ENCODE peak calls at places on chromosomes 16 and 17, in eight cellular contexts. I is tibial nerve, O is HFFc6, Q is BJ, T is heart right ventricle, V is GM10248, B is adrenal gland, M is brain microvascular endothelial cell. H is an unnamed sample.

GRCh38 chr16:14307623-14308356 is 236.7 kb downstream of the MRTFB start:
- DNase-seq in M (no peak), B (peak), O (no peak), T (no peak), V (no peak), Q (no peak), I (no peak), H (no peak)

GRCh38 chr17:61219460-61219859 is 180.2 kb upstream of the TBX2 start:
- DNase-seq in M (no peak), V (no peak), B (peak), O (peak), T (peak), I (no peak), Q (peak), H (no peak)

GRCh38 chr17:35192708-35193107 is 1.5 kb downstream of the SLC35G3 start:
- DNase-seq in V (no peak), T (no peak), I (no peak), B (no peak), O (no peak), Q (no peak), M (no peak), H (no peak)

GRCh38 chr17:49588726-49589555 is 13.3 kb downstream of the NXPH3 start:
- DNase-seq in O (peak), M (no peak), T (no peak), B (no peak), V (no peak), Q (peak), I (no peak), H (no peak)

GRCh38 chr17:740240-741055 is 8.1 kb downstream of the TLCD3A start:
- DNase-seq in O (no peak), V (peak), I (no peak), M (no peak), Q (no peak), T (no peak), B (no peak), H (peak)

GRCh38 chr16:84687715-84688114 is 12.1 kb upstream of the USP10 start:
- DNase-seq in O (peak), M (peak), B (peak), T (no peak), Q (peak), I (no peak), V (peak), H (no peak)

GRCh38 chr17:73991260-73991659 is 212.2 kb upstream of the RPL38 start:
- DNase-seq in V (no peak), T (no peak), Q (no peak), I (no peak), O (no peak), M (no peak), B (no peak), H (no peak)

GRCh38 chr16:50201784-50202183 is 48.7 kb downstream of the TENT4B start:
- DNase-seq in I (no peak), Q (no peak), M (no peak), V (no peak), B (no peak), T (no peak), O (no peak), H (no peak)

GRCh38 chr16:1035066-1035415 is 37.5 kb upstream of the SSTR5 start:
- DNase-seq in M (no peak), Q (no peak), B (no peak), I (no peak), T (peak), V (no peak), O (no peak), H (no peak)

GRCh38 chr17:7021993-7022778 is 664 bp upstream of the BCL6B start:
- DNase-seq in I (peak), B (peak), M (peak), O (no peak), Q (no peak), V (peak), T (peak), H (peak)

GRCh38 chr16:1832831-1833454 is 5.9 kb downstream of the FAHD1 start:
- DNase-seq in I (no peak), M (no peak), B (no peak), T (no peak), V (no peak), Q (no peak), O (no peak), H (no peak)

GRCh38 chr17:60087882-60088669 is 9.4 kb upstream of the HEATR6 start:
- DNase-seq in O (peak), M (peak), B (peak), Q (no peak), T (no peak), V (no peak), I (no peak), H (no peak)

GRCh38 chr17:47720754-47721533 is 12.1 kb upstream of the TBX21 start:
- DNase-seq in B (no peak), V (peak), Q (no peak), T (no peak), I (no peak), M (no peak), O (peak), H (no peak)

GRCh38 chr16:77298638-77299360 is 99.6 kb downstream of the SYCE1L start:
- DNase-seq in M (peak), T (no peak), O (peak), V (no peak), Q (peak), B (no peak), I (no peak), H (no peak)

GRCh38 chr16:17830651-17831050 is 359.9 kb upstream of the XYLT1 start:
- DNase-seq in O (no peak), M (no peak), Q (peak), B (no peak), V (no peak), T (no peak), I (no peak), H (no peak)

GRCh38 chr16:17829826-17830225 is 359.1 kb upstream of the XYLT1 start:
- DNase-seq in V (no peak), Q (no peak), B (no peak), I (no peak), T (no peak), M (no peak), O (no peak), H (no peak)

GRCh38 chr16:17832738-17833137 is 362.0 kb upstream of the XYLT1 start:
- DNase-seq in I (no peak), O (no peak), M (no peak), Q (no peak), V (no peak), B (no peak), T (no peak), H (no peak)

GRCh38 chr16:17828012-17828411 is 357.3 kb upstream of the XYLT1 start:
- DNase-seq in O (peak), I (no peak), V (no peak), M (peak), B (no peak), T (no peak), Q (peak), H (no peak)

GRCh38 chr16:17831330-17831729 is 360.6 kb upstream of the XYLT1 start:
- DNase-seq in B (no peak), T (no peak), V (no peak), Q (no peak), M (peak), O (no peak), I (no peak), H (no peak)
- TF ChIP-seq CTCF in B (no peak), T (no peak), V (no peak), Q (no peak), M (peak), O (peak), I (no peak), H (no peak)

DNA sequence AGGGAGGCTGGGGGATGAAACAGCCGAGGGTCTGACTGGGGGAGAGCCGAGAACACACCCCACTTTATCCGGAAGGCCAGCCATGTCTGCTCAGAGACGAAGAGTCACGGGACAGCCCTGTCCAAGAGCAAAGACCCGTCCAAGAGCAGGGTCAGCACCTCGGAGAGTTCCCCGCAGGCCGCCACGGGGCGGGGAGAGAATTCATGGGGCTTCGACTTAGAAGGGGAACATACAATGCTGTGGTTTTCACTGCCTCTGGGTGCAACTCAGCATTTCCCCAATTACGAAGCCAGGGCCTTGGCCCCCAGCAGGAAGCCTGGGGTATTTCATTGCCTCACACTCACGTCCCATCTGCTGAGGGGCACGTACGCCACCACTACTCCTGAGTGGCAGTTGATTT is 59.3 kb downstream of the JPH3 start:
- DNase-seq in V (peak), I (no peak), Q (no peak), O (peak), B (no peak), M (peak), T (peak), H (no peak)
- TF ChIP-seq CTCF in V (no peak), I (no peak), Q (no peak), O (no peak), B (no peak), M (no peak), T (peak), H (no peak)

DNA sequence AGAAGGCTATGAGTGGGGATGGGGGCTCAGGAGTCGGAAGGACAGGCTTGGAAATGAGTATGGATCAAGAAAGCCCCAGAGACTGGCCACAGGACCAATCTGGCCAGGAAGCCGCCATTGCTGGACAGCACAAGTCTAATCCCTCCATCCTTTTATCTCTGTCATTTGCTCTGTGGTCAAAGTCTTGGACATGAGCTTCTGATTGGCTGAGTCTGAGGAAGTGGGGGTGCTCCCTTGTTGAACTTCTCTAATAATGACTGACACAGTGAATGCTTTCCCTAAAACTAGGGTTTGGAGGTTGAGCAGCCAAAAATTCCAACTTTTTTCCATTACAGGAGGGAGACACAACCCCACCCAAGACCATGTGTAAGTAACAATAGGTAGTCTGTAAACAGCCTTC is 97.4 kb downstream of the MARF1 start:
- DNase-seq in Q (no peak), O (no peak), B (no peak), M (no peak), V (no peak), T (no peak), I (no peak), H (no peak)
- TF ChIP-seq CTCF in Q (no peak), O (no peak), B (no peak), M (no peak), V (no peak), T (no peak), I (no peak), H (no peak)

DNA sequence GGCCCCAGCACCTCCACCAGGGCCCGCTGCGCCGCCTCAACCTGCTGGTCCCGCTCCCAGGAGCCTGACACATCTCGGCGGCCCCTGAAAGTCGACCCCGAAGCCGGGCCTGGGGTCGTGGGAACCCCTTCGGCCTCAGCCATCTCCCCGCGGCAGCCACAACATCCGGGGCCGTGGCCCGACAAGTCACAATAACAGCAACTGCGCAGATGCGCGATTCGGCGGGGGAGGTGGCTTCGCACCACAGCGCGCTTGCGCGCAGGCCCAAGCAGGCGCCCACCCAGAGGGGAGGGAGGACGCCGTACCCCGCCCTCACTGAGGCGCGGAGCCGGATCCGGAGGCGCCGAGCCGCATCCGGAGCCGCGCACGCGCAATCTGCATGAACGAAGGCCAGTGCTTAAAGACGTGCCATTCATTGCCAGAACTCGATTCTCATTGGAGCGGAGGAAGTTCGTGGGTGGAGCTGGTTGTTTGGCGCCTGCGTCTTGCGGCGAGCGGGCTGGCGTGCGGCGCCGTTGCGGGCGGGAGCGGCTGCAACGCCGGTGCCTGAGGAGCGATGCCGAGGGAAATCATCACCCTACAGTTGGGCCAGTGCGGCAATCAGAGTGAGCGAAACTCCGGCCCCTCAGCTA is at the start of the genes RETREG3 and TUBG1:
- DNase-seq in B (peak), M (peak), Q (peak), V (peak), I (peak), O (peak), T (peak), H (peak)
- TF ChIP-seq CTCF in B (peak), M (peak), Q (peak), V (no peak), I (peak), O (peak), T (peak), H (no peak)

GRCh38 chr17:75364078-75364477 is 41.4 kb downstream of the GRB2 start:
- DNase-seq in V (no peak), I (no peak), B (no peak), T (no peak), O (peak), M (peak), Q (peak), H (no peak)
- TF ChIP-seq CTCF in V (no peak), I (no peak), B (no peak), T (no peak), O (no peak), M (no peak), Q (no peak), H (no peak)

GRCh38 chr16:30430428-30430970 is 669 bp upstream of the DCTPP1 start:
- DNase-seq in T (peak), I (no peak), M (no peak), O (no peak), Q (no peak), V (no peak), B (no peak), H (peak)
- TF ChIP-seq CTCF in T (no peak), I (peak), M (no peak), O (peak), Q (no peak), V (peak), B (no peak), H (no peak)

DNA sequence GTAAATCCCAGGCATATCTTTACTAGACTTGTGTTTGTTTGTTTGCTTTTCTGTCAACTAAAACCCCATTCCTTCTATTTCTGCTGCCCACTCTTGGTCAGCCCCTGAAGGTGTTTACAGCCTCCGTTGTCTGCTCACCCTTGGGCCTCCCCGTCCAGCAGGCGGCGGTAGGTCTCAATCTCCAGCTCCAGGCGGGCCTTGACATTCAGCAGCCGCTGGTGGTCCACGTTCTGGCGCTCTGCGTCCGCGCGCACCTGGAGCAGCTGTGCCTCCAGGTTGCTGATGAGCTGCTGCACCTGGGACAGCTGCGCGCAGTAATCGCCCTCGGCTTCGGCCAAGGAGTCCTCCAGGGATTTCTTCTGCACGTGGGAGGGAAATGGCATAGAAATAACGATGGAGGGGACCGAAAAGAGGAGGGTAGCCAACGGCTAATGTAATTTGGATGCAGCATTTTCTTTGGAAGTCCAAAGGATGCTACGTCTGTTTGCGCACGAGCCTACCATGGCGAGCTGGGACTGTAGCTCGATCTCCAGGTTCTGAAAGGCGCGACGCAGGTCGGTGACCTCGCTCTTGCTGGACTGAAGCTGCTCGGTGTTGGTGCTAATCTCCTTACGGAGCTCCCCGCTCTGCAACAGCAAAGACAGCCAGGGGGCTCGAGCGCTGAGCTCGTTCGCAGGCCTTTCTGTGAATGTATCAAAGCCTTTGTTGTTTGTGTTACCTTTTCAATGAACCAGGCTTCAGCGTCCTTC is 3.9 kb downstream of the KRT12 start:
- DNase-seq in Q (no peak), T (peak), O (no peak), I (no peak), V (peak), B (no peak), M (no peak), H (no peak)
- TF ChIP-seq CTCF in Q (no peak), T (no peak), O (peak), I (no peak), V (peak), B (no peak), M (peak), H (no peak)

GRCh38 chr16:86520317-86521210 is 10.2 kb downstream of the FOXF1 start:
- DNase-seq in I (no peak), T (no peak), B (no peak), O (no peak), V (no peak), Q (no peak), M (no peak), H (peak)
- TF ChIP-seq CTCF in I (no peak), T (no peak), B (no peak), O (peak), V (no peak), Q (no peak), M (no peak), H (no peak)